ENCODE peak calls at places on chromosomes 6 and 20, in ten cellular contexts. One of them, this sample, is unnamed.

GRCh38 chr6:167831281-167831680 is 4.6 kb downstream of the AFDN start:
- DNase-seq in IMR-90: peak; percentile 25
- DNase-seq in body of pancreas: no peak
- DNase-seq in stomach: no peak
- DNase-seq in uterus: no peak
- DNase-seq in heart left ventricle: no peak
- DNase-seq in HCT116: no peak
- DNase-seq in transverse colon: no peak
- DNase-seq in ovary: no peak
- DNase-seq in A549: no peak
- DNase-seq in this sample: no peak

GRCh38 chr6:158149641-158150040 is 18.4 kb downstream of the SERAC1 start:
- DNase-seq in IMR-90: peak; percentile 91
- DNase-seq in stomach: no peak
- DNase-seq in ovary: no peak
- DNase-seq in transverse colon: no peak
- DNase-seq in A549: peak; percentile 10
- DNase-seq in HCT116: no peak
- DNase-seq in body of pancreas: no peak
- DNase-seq in uterus: no peak
- DNase-seq in heart left ventricle: no peak
- DNase-seq in this sample: no peak

GRCh38 chr6:15444881-15445280 is 199.0 kb downstream of the JARID2 start:
- DNase-seq in A549: no peak
- DNase-seq in HCT116: peak; percentile 16
- DNase-seq in IMR-90: no peak
- DNase-seq in stomach: no peak
- DNase-seq in uterus: no peak
- DNase-seq in heart left ventricle: no peak
- DNase-seq in ovary: no peak
- DNase-seq in transverse colon: no peak
- DNase-seq in body of pancreas: peak; percentile 31
- DNase-seq in this sample: no peak

GRCh38 chr6:72406517-72406916 is 215.3 kb upstream of the KCNQ5 start:
- DNase-seq in body of pancreas: no peak
- DNase-seq in ovary: no peak
- DNase-seq in IMR-90: no peak
- DNase-seq in uterus: no peak
- DNase-seq in HCT116: no peak
- DNase-seq in heart left ventricle: no peak
- DNase-seq in stomach: no peak
- DNase-seq in A549: no peak
- DNase-seq in transverse colon: no peak
- DNase-seq in this sample: no peak

GRCh38 chr6:112434896-112435295 is 87.8 kb downstream of the RFPL4B start:
- DNase-seq in HCT116: no peak
- DNase-seq in IMR-90: no peak
- DNase-seq in transverse colon: no peak
- DNase-seq in ovary: peak; percentile 61
- DNase-seq in body of pancreas: no peak
- DNase-seq in heart left ventricle: no peak
- DNase-seq in stomach: no peak
- DNase-seq in uterus: no peak
- DNase-seq in A549: no peak
- DNase-seq in this sample: no peak

GRCh38 chr20:45781391-45781931 is 10.2 kb downstream of the WFDC3 start:
- DNase-seq in uterus: no peak
- DNase-seq in IMR-90: peak; percentile 95
- DNase-seq in stomach: peak; percentile 74
- DNase-seq in heart left ventricle: no peak
- DNase-seq in body of pancreas: peak; percentile 44
- DNase-seq in transverse colon: peak; percentile 18
- DNase-seq in HCT116: peak; percentile 92
- DNase-seq in A549: no peak
- DNase-seq in ovary: peak; percentile 76
- DNase-seq in this sample: no peak

GRCh38 chr6:34196116-34196832 is 40.4 kb upstream of the HMGA1 start:
- DNase-seq in uterus: peak; percentile 80
- DNase-seq in stomach: peak; percentile 90
- DNase-seq in heart left ventricle: peak; percentile 94
- DNase-seq in body of pancreas: peak; percentile 90
- DNase-seq in HCT116: peak; percentile 26
- DNase-seq in ovary: peak; percentile 92
- DNase-seq in transverse colon: peak; percentile 89
- DNase-seq in A549: peak; percentile 69
- DNase-seq in IMR-90: peak; percentile 62
- DNase-seq in this sample: peak; percentile 93

GRCh38 chr6:10951675-10952282 is 64.9 kb downstream of the SYCP2L start:
- DNase-seq in ovary: no peak
- DNase-seq in stomach: no peak
- DNase-seq in transverse colon: no peak
- DNase-seq in body of pancreas: no peak
- DNase-seq in HCT116: no peak
- DNase-seq in uterus: no peak
- DNase-seq in IMR-90: peak; percentile 94
- DNase-seq in A549: peak; percentile 23
- DNase-seq in heart left ventricle: no peak
- DNase-seq in this sample: no peak

GRCh38 chr20:64260239-64260638 is 4.7 kb downstream of the PCMTD2 start:
- DNase-seq in transverse colon: no peak
- DNase-seq in heart left ventricle: no peak
- DNase-seq in HCT116: no peak
- DNase-seq in uterus: no peak
- DNase-seq in ovary: no peak
- DNase-seq in IMR-90: no peak
- DNase-seq in stomach: no peak
- DNase-seq in A549: no peak
- DNase-seq in body of pancreas: no peak
- DNase-seq in this sample: no peak

GRCh38 chr20:64255361-64256281 is at the start of gene PCMTD2:
- DNase-seq in A549: peak; percentile 90
- DNase-seq in stomach: peak; percentile 85
- DNase-seq in transverse colon: peak; percentile 82
- DNase-seq in body of pancreas: peak; percentile 82
- DNase-seq in IMR-90: peak; percentile 68
- DNase-seq in uterus: peak; percentile 73
- DNase-seq in ovary: peak; percentile 92
- DNase-seq in HCT116: peak; percentile 47
- DNase-seq in heart left ventricle: peak; percentile 92
- DNase-seq in this sample: peak; percentile 97

GRCh38 chr20:64256282-64256947 is 867 bp downstream of the PCMTD2 start:
- DNase-seq in IMR-90: peak; percentile 10
- DNase-seq in A549: no peak
- DNase-seq in uterus: no peak
- DNase-seq in body of pancreas: no peak
- DNase-seq in HCT116: no peak
- DNase-seq in ovary: no peak
- DNase-seq in transverse colon: no peak
- DNase-seq in stomach: no peak
- DNase-seq in heart left ventricle: no peak
- DNase-seq in this sample: no peak

GRCh38 chr20:64257107-64257757 is 1.7 kb downstream of the PCMTD2 start:
- DNase-seq in stomach: no peak
- DNase-seq in body of pancreas: no peak
- DNase-seq in A549: no peak
- DNase-seq in heart left ventricle: no peak
- DNase-seq in transverse colon: no peak
- DNase-seq in HCT116: no peak
- DNase-seq in ovary: no peak
- DNase-seq in IMR-90: no peak
- DNase-seq in uterus: no peak
- DNase-seq in this sample: no peak

DNA sequence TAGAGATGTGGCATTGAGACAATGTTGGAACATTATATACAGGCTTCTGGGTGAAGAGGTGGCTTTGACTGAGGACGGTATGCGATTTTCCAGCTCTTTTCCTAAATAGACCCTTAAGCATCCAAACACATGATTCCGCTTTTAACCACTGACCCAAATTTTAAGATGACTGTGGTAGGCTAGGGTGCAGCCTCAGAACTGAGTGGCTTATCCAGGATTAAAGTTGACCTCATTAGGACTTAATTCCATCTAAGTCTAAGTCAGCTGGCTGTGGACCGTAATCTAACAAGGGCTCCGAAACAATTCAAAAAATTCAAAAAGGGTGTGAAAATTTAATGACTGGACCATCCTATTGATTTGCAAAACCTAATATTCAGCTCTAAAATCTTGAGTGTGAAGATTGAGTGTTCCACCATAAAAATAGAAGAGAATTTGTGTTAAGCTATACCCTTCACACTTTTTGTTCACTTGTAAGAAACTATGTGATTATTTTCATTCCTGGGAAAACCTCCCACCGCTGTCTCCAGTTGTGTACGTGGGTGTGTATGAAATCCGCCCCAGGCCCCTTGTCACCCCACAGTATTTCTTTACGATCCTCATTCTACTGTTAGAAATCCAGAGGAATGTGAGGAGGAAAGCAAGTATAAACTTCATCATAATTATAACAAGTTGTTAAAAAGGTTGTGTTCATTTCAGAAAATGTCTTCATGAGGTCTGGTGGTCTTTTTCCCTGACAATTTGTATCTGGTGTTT is 2.7 kb downstream of the PCMTD2 start:
- DNase-seq in body of pancreas: no peak
- DNase-seq in heart left ventricle: no peak
- DNase-seq in A549: no peak
- DNase-seq in HCT116: no peak
- DNase-seq in stomach: no peak
- DNase-seq in uterus: no peak
- DNase-seq in transverse colon: no peak
- DNase-seq in ovary: no peak
- DNase-seq in IMR-90: no peak
- DNase-seq in this sample: no peak
- TF ChIP-seq POLR2A in body of pancreas: no peak
- TF ChIP-seq POLR2A in heart left ventricle: no peak
- TF ChIP-seq POLR2A in A549: no peak
- TF ChIP-seq POLR2A in HCT116: no peak
- TF ChIP-seq POLR2A in stomach: no peak
- TF ChIP-seq POLR2A in uterus: no peak
- TF ChIP-seq POLR2A in transverse colon: no peak
- TF ChIP-seq POLR2A in ovary: no peak
- TF ChIP-seq POLR2A in IMR-90: no peak
- TF ChIP-seq POLR2A in this sample: no peak

DNA sequence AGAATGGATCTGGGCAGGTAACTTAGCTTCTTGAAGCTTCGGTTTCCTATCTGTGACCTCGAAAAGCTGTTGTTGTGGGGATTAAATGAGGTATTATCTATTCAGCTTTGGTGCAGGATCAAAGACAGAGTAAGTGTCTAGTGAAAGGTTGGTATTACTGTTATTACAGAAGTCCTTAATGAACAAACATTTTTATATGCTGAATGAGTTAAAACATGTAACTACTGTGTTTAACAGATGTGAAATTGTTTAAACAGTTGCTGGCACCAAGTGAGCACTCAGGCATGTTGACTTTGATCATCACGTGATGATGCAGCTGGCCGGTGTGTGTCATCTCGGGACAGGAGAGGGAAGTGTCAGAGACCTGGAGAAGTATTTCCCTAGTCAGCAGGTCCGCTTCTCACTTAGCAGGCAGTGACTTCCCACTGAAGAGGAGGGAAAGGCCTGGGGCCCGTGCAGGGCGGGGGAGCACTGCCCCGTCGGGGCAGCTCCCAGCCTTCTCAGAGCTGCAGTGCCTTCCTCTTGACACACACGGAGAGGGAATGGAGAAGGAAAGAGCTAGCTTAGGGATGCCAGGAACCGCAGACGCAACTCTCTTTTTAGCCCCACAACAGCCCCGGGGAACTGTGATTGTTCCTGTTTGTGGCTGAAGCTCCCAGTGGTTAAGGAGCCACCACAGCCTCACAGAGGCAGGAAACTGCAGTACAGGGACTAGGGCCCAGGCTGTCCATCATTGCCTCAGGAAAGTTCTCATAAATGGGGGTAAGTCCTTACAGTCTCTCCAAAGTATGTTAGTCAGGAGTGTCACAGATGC is 18.0 kb downstream of the TUBB2A start:
- DNase-seq in A549: peak; percentile 28
- DNase-seq in IMR-90: peak; percentile 91
- DNase-seq in uterus: peak; percentile 40
- DNase-seq in stomach: peak; percentile 64
- DNase-seq in body of pancreas: peak; percentile 86
- DNase-seq in heart left ventricle: peak; percentile 75
- DNase-seq in transverse colon: peak; percentile 79
- DNase-seq in HCT116: no peak
- DNase-seq in ovary: no peak
- DNase-seq in this sample: no peak
- TF ChIP-seq POLR2A in A549: no peak
- TF ChIP-seq POLR2A in IMR-90: no peak
- TF ChIP-seq POLR2A in uterus: no peak
- TF ChIP-seq POLR2A in stomach: no peak
- TF ChIP-seq POLR2A in body of pancreas: peak; percentile 45
- TF ChIP-seq POLR2A in heart left ventricle: no peak
- TF ChIP-seq POLR2A in transverse colon: no peak
- TF ChIP-seq POLR2A in HCT116: no peak
- TF ChIP-seq POLR2A in ovary: no peak
- TF ChIP-seq POLR2A in this sample: no peak

GRCh38 chr20:58890454-58891075 is 38.0 kb downstream of the GNAS start:
- DNase-seq in ovary: peak; percentile 91
- DNase-seq in uterus: peak; percentile 83
- DNase-seq in transverse colon: peak; percentile 75
- DNase-seq in body of pancreas: peak; percentile 67
- DNase-seq in stomach: peak; percentile 67
- DNase-seq in A549: peak; percentile 36
- DNase-seq in heart left ventricle: peak; percentile 86
- DNase-seq in IMR-90: peak; percentile 77
- DNase-seq in HCT116: no peak
- DNase-seq in this sample: peak; percentile 35
- TF ChIP-seq POLR2A in ovary: no peak
- TF ChIP-seq POLR2A in uterus: peak; percentile 42
- TF ChIP-seq POLR2A in transverse colon: peak; percentile 50
- TF ChIP-seq POLR2A in body of pancreas: peak; percentile 62
- TF ChIP-seq POLR2A in stomach: no peak
- TF ChIP-seq POLR2A in A549: peak; percentile 47
- TF ChIP-seq POLR2A in heart left ventricle: no peak
- TF ChIP-seq POLR2A in IMR-90: peak; percentile 12
- TF ChIP-seq POLR2A in HCT116: peak; percentile 2
- TF ChIP-seq POLR2A in this sample: no peak

GRCh38 chr6:113857565-113858066 is 471 bp downstream of the MARCKS start:
- DNase-seq in IMR-90: no peak
- DNase-seq in heart left ventricle: peak; percentile 60
- DNase-seq in ovary: peak; percentile 46
- DNase-seq in uterus: no peak
- DNase-seq in A549: peak; percentile 20
- DNase-seq in HCT116: no peak
- DNase-seq in transverse colon: peak; percentile 29
- DNase-seq in stomach: peak; percentile 25
- DNase-seq in body of pancreas: peak; percentile 44
- DNase-seq in this sample: no peak

GRCh38 chr6:113859349-113860164 is 2.4 kb downstream of the MARCKS start:
- DNase-seq in HCT116: no peak
- DNase-seq in A549: no peak
- DNase-seq in ovary: peak; percentile 72
- DNase-seq in stomach: peak; percentile 52
- DNase-seq in heart left ventricle: peak; percentile 65
- DNase-seq in uterus: peak; percentile 31
- DNase-seq in body of pancreas: peak; percentile 42
- DNase-seq in IMR-90: peak; percentile 26
- DNase-seq in transverse colon: peak; percentile 57
- DNase-seq in this sample: no peak

GRCh38 chr6:113860165-113860955 is 3.2 kb downstream of the MARCKS start:
- DNase-seq in uterus: peak; percentile 61
- DNase-seq in IMR-90: peak; percentile 45
- DNase-seq in stomach: peak; percentile 29
- DNase-seq in transverse colon: peak; percentile 28
- DNase-seq in heart left ventricle: peak; percentile 67
- DNase-seq in HCT116: no peak
- DNase-seq in ovary: peak; percentile 66
- DNase-seq in body of pancreas: peak; percentile 31
- DNase-seq in A549: no peak
- DNase-seq in this sample: no peak

GRCh38 chr6:113858067-113858604 is 991 bp downstream of the MARCKS start:
- DNase-seq in stomach: peak; percentile 46
- DNase-seq in IMR-90: peak; percentile 29
- DNase-seq in body of pancreas: peak; percentile 63
- DNase-seq in HCT116: no peak
- DNase-seq in heart left ventricle: peak; percentile 68
- DNase-seq in uterus: peak; percentile 54
- DNase-seq in transverse colon: peak; percentile 54
- DNase-seq in A549: peak; percentile 33
- DNase-seq in ovary: peak; percentile 69
- DNase-seq in this sample: no peak

GRCh38 chr6:113858605-113859348 is 1.6 kb downstream of the MARCKS start:
- DNase-seq in ovary: peak; percentile 95
- DNase-seq in HCT116: peak; percentile 77
- DNase-seq in uterus: peak; percentile 79
- DNase-seq in body of pancreas: peak; percentile 94
- DNase-seq in heart left ventricle: peak; percentile 95
- DNase-seq in transverse colon: peak; percentile 93
- DNase-seq in stomach: peak; percentile 92
- DNase-seq in IMR-90: peak; percentile 87
- DNase-seq in A549: peak; percentile 76
- DNase-seq in this sample: peak; percentile 93
- TF ChIP-seq POLR2A in ovary: peak; percentile 69
- TF ChIP-seq POLR2A in HCT116: peak; percentile 57
- TF ChIP-seq POLR2A in uterus: peak; percentile 80
- TF ChIP-seq POLR2A in body of pancreas: peak; percentile 97
- TF ChIP-seq POLR2A in heart left ventricle: no peak
- TF ChIP-seq POLR2A in transverse colon: peak; percentile 92
- TF ChIP-seq POLR2A in stomach: no peak
- TF ChIP-seq POLR2A in IMR-90: peak; percentile 71
- TF ChIP-seq POLR2A in A549: peak; percentile 33
- TF ChIP-seq POLR2A in this sample: peak; percentile 97